ENCODE peak calls at places on chromosomes 3 and 15, in four cellular contexts. C is HCT116, X is HepG2, W is K562. U is an unnamed sample. For H3K36me3, the result is how much of the 10 kb centered on the place peaks cover.

GRCh38 chr15:23642413-23643044 is 5.1 kb downstream of the MAGEL2 start:
- DNase-seq in C (peak), X (peak), W (peak), U (peak)

GRCh38 chr3:12353796-12354505 is 65.1 kb downstream of the PPARG start:
- DNase-seq in C (no peak), X (no peak), W (no peak), U (no peak)

GRCh38 chr3:190056795-190057194 is 63.9 kb downstream of the P3H2 start:
- DNase-seq in C (no peak), X (no peak), W (no peak), U (no peak)

GRCh38 chr3:24196526-24196925 is 251.4 kb downstream of the NR1D2 start:
- DNase-seq in C (no peak), X (no peak), W (no peak), U (no peak)

GRCh38 chr15:98062869-98063268 is 102.4 kb downstream of the ARRDC4 start:
- DNase-seq in C (no peak), X (no peak), W (no peak), U (no peak)

GRCh38 chr3:106534206-106534605 is 665.4 kb upstream of the CBLB start:
- DNase-seq in C (no peak), X (no peak), W (no peak), U (no peak)

GRCh38 chr15:59522988-59523461 is 85.0 kb downstream of the FAM81A start:
- DNase-seq in C (no peak), X (no peak), W (no peak), U (no peak)

GRCh38 chr15:24857777-24858176 is 97.0 kb upstream of the SNRPN start:
- DNase-seq in C (no peak), X (no peak), W (no peak), U (no peak)

GRCh38 chr3:14440531-14441239 is 38.3 kb downstream of the SLC6A6 start:
- DNase-seq in C (no peak), X (no peak), W (no peak), U (no peak)

GRCh38 chr3:111534701-111535100 is 7.3 kb upstream of the CD96 start:
- DNase-seq in C (no peak), X (no peak), W (no peak), U (no peak)

GRCh38 chr3:98705694-98706093 is 57.4 kb upstream of the ST3GAL6 start:
- DNase-seq in C (no peak), X (no peak), W (no peak), U (no peak)

GRCh38 chr3:196969660-196970546 is 1.3 kb upstream of the PIGZ start:
- DNase-seq in C (no peak), X (no peak), W (peak), U (no peak)

GRCh38 chr15:65870889-65871533 is 1.7 kb downstream of the RAB11A start:
- DNase-seq in C (no peak), X (peak), W (peak), U (no peak)

GRCh38 chr15:43376017-43376705 is 5.3 kb downstream of the TUBGCP4 start:
- DNase-seq in C (peak), X (peak), W (peak), U (no peak)

GRCh38 chr15:37079726-37080125 is 20.6 kb downstream of the MEIS2 start:
- DNase-seq in C (no peak), X (no peak), W (no peak), U (no peak)

GRCh38 chr3:105238367-105238766 is 128.3 kb upstream of the ALCAM start:
- DNase-seq in C (no peak), X (no peak), W (no peak), U (no peak)

GRCh38 chr3:111857474-111857873 is 1.6 kb upstream of the PHLDB2 start:
- DNase-seq in C (no peak), X (no peak), W (no peak), U (no peak)

GRCh38 chr3:38004415-38005075 is 14.0 kb downstream of the VILL start:
- DNase-seq in C (peak), X (peak), W (peak), U (no peak)

GRCh38 chr3:113535898-113536297 is 3.5 kb downstream of the SIDT1 start:
- DNase-seq in C (no peak), X (no peak), W (peak), U (no peak)

GRCh38 chr15:98734472-98735284 is 86.3 kb downstream of the IGF1R start:
- DNase-seq in C (no peak), X (peak), W (no peak), U (no peak)

GRCh38 chr3:38521391-38521987 is 25.3 kb downstream of the EXOG start:
- DNase-seq in C (peak), X (peak), W (peak), U (peak)

GRCh38 chr15:48541659-48542334 is 103.7 kb downstream of the FBN1 start:
- DNase-seq in C (no peak), X (no peak), W (no peak), U (no peak)

GRCh38 chr3:47430606-47431005 is 45.1 kb downstream of the SCAP start:
- DNase-seq in C (no peak), X (no peak), W (no peak), U (no peak)

GRCh38 chr3:137970914-137971831 is 38.8 kb upstream of the CLDN18 start:
- DNase-seq in C (peak), X (peak), W (peak), U (no peak)

GRCh38 chr3:186166036-186166435 is 57.1 kb upstream of the ETV5 start:
- DNase-seq in C (no peak), X (no peak), W (no peak), U (no peak)

GRCh38 chr3:38586546-38587520 is 62.7 kb downstream of the SCN5A start:
- DNase-seq in C (no peak), X (no peak), W (no peak), U (no peak)

GRCh38 chr3:163562625-163563024 is 1515.7 kb downstream of the SI start:
- DNase-seq in C (no peak), X (no peak), W (no peak), U (no peak)

GRCh38 chr15:74829500-74829899 is 3.1 kb downstream of the CPLX3 start:
- DNase-seq in C (no peak), X (no peak), W (no peak), U (no peak)

GRCh38 chr3:99172736-99173657 is 271.5 kb upstream of the DCBLD2 start:
- DNase-seq in C (peak), X (peak), W (peak), U (peak)

GRCh38 chr15:50123861-50124556 is 5.0 kb upstream of the ATP8B4 start:
- DNase-seq in C (no peak), X (no peak), W (no peak), U (no peak)

GRCh38 chr15:101277038-101277822 is at the start of gene SELENOS:
- DNase-seq in C (peak), X (peak), W (peak), U (no peak)

DNA sequence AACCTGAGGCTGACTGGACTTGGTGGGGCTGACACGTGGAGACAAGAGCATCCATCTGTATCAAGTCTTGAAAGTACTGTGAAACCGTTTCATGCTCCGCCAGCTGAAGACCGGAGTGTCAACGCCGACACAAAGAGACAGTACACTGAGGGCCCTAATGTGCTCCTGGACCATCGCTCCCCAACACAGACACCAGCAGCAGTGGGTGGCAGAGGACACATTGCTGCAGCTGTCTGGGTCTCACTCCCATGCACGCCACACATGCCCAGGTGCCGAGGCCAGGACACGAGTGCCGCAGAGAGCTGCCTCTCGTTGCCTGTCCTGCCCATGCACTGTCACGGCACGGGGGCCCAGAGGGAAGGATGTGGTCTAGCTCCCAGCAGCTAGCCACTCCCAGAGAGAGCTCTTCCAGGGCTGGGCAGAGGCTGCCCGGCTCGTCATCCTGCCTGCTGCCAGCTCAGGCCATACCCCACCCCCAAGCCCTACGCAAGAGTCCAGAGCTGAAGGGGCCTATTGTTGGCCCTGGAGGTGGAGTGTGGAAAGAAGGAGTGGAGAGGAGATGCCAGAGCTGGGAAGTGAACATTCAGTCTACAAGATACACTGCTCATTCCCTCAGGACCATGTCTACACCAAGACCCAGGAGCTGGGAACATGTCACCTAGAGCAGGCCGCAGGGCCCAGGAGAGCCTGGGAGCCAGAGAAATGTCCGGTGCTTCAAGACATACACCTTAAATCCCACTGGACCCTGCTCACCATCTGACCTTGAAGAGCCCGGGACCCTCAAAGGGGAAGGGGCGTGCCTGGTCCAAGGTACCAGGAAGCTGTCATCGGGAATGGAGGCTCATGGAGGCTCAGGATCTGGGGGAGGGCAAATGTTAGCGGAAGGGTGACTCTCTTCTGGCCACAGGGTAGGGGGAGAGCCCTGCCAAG is 7.7 kb downstream of the TNK2 start:
- DNase-seq in C (no peak), X (peak), W (no peak), U (no peak)
- TF ChIP-seq POLR2AphosphoS5 in C (no peak), X (no peak), W (no peak), U (no peak)

DNA sequence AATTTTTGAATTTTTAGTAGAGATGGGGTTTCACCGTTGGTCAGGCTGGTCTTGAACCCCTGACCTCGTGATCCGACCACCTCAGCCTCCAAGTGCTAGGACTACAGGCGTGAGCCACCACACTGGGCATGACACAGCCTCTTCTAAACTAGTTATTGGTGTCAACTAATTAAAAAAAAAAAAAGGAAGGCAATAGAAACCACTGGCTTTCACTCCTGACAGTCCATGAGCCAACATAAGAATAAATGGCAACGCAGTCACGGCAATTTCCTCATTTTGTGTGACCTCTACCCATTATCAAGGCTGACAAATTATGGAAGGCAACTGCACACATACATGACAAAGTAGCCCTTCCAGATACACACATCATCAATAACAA is 6.0 kb downstream of the ARHGEF3 start:
- DNase-seq in C (no peak), X (no peak), W (no peak), U (no peak)
- TF ChIP-seq TCF7L2 in C (no peak), X (no peak), W (no peak), U (no peak)

DNA sequence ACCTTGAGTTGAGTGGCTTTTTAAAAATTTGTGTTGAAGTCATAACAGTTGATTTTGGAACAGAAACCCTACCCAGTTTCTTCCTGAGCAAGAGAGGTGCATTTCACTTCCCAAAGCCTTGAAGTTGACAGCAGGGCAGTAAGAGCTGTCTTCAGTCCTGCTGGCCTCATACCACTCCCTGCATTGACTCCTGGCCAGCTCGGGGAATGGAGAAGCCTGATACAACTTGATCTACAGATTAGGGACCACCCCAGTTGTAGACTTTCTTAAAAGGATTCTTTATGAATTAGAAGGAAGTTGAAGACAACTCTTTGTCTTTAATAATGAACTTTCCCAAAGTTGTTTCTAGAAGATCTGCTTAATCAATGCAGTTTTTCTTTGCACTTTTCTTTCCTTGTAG is 90.6 kb upstream of the FLNB start:
- DNase-seq in C (no peak), X (no peak), W (no peak), U (no peak)
- H3K36me3 ChIP-seq in C (under half), X (under half), W (half or more), U (under half)

GRCh38 chr15:35545825-35546580 is at the start of gene DPH6:
- DNase-seq in C (peak), X (peak), W (peak), U (peak)
- TF ChIP-seq POLR2AphosphoS5 in C (peak), X (peak), W (peak), U (peak)